ENCODE peak calls at places on chromosomes 5 and 9, in nine cellular contexts. R, P, D, B, V, C, X, L and F are unnamed samples.

GRCh38 chr5:126863402-126863801 is 86.5 kb downstream of the LMNB1 start:
- DNase-seq in L (no peak), V (no peak), P (no peak), B (no peak), R (no peak), C (no peak), D (no peak), X (no peak), F (no peak)

GRCh38 chr9:109604788-109605187 is 106.7 kb upstream of the PTPN3 start:
- DNase-seq in B (no peak), R (no peak), L (peak), C (no peak), X (no peak), D (no peak), P (peak), V (no peak), F (no peak)

GRCh38 chr5:574906-575305 is 37.2 kb upstream of the CEP72 start:
- DNase-seq in B (no peak), C (no peak), R (no peak), P (no peak), L (no peak), V (no peak), X (no peak), D (no peak), F (no peak)

GRCh38 chr5:111072949-111073682 is 1.6 kb downstream of the TSLP start:
- DNase-seq in R (no peak), C (no peak), B (no peak), P (no peak), L (peak), D (peak), X (peak), V (peak), F (peak)

GRCh38 chr5:14270212-14270702 is 127.1 kb downstream of the TRIO start:
- DNase-seq in P (peak), X (peak), L (peak), C (peak), R (peak), V (no peak), D (no peak), B (no peak), F (peak)

GRCh38 chr5:77249475-77249874 is 39.0 kb downstream of the PDE8B start:
- DNase-seq in B (no peak), X (no peak), C (no peak), R (no peak), V (no peak), P (no peak), D (no peak), L (no peak), F (no peak)

GRCh38 chr9:31799953-31800609 is 584.4 kb upstream of the ACO1 start:
- DNase-seq in V (no peak), L (peak), P (peak), C (no peak), R (peak), B (no peak), D (no peak), X (no peak), F (no peak)

GRCh38 chr9:136881691-136882108 is 4.6 kb upstream of the TRAF2 start:
- DNase-seq in P (no peak), C (peak), L (no peak), D (no peak), R (no peak), V (peak), X (no peak), B (no peak), F (peak)

GRCh38 chr9:1050125-1050895 is at the start of gene DMRT2:
- DNase-seq in R (no peak), L (peak), X (peak), V (no peak), D (peak), P (peak), B (no peak), C (peak), F (peak)

GRCh38 chr5:12659675-12660074 is 755.4 kb upstream of the CTNND2 start:
- DNase-seq in V (no peak), P (no peak), L (no peak), B (no peak), X (no peak), R (no peak), D (no peak), C (no peak), F (no peak)

GRCh38 chr5:59466271-59466670 is 427.3 kb downstream of the PDE4D start:
- DNase-seq in D (no peak), L (no peak), C (no peak), V (no peak), X (no peak), R (no peak), P (no peak), B (no peak), F (no peak)

GRCh38 chr9:30995951-30996738 is 1388.3 kb upstream of the ACO1 start:
- DNase-seq in V (no peak), X (no peak), P (no peak), R (no peak), C (no peak), D (no peak), L (no peak), B (no peak), F (no peak)

GRCh38 chr5:66281309-66281708 is 137.2 kb downstream of the SREK1 start:
- DNase-seq in X (no peak), B (no peak), D (no peak), R (no peak), C (no peak), L (no peak), V (no peak), P (no peak), F (no peak)

GRCh38 chr5:119537704-119538103 is 85.4 kb downstream of the HSD17B4 start:
- DNase-seq in D (no peak), R (peak), P (peak), V (no peak), L (peak), X (no peak), B (no peak), C (no peak), F (peak)

GRCh38 chr9:98775831-98776441 is 20.4 kb downstream of the ANKS6 start:
- DNase-seq in X (no peak), R (peak), V (no peak), L (peak), C (no peak), P (peak), B (no peak), D (no peak), F (peak)

GRCh38 chr9:19229725-19230355 is 653 bp upstream of the DENND4C start:
- DNase-seq in L (peak), P (no peak), X (no peak), V (peak), C (no peak), R (peak), D (peak), B (no peak), F (no peak)

GRCh38 chr5:154614125-154614524 is 136.1 kb upstream of the HAND1 start:
- DNase-seq in C (no peak), P (no peak), X (no peak), D (no peak), L (no peak), V (no peak), R (no peak), B (no peak), F (no peak)

GRCh38 chr9:18499987-18500386 is 26.0 kb downstream of the ADAMTSL1 start:
- DNase-seq in R (peak), P (no peak), C (no peak), V (no peak), L (no peak), X (no peak), D (no peak), B (no peak), F (no peak)

GRCh38 chr9:110069326-110070248 is 138.4 kb downstream of the C9orf152 start:
- DNase-seq in P (no peak), V (no peak), D (peak), L (peak), B (no peak), C (no peak), X (peak), R (peak), F (no peak)

GRCh38 chr5:154405078-154405792 is 40.6 kb upstream of the SAP30L start:
- DNase-seq in X (peak), R (peak), C (peak), B (peak), L (peak), V (peak), P (peak), D (peak), F (peak)

GRCh38 chr9:114157516-114158176 is 2.3 kb downstream of the COL27A1 start:
- DNase-seq in L (peak), V (no peak), R (no peak), C (no peak), D (no peak), X (no peak), B (no peak), P (no peak), F (no peak)

GRCh38 chr9:26329974-26330373 is 562.6 kb downstream of the CAAP1 start:
- DNase-seq in D (no peak), X (no peak), R (no peak), C (no peak), V (no peak), P (no peak), L (no peak), B (no peak), F (no peak)

GRCh38 chr5:167720676-167721260 is 570.7 kb upstream of the WWC1 start:
- DNase-seq in R (peak), V (no peak), C (no peak), L (peak), P (no peak), D (no peak), B (no peak), X (no peak), F (no peak)

GRCh38 chr9:2838356-2838983 is 5.4 kb downstream of the PUM3 start:
- DNase-seq in L (peak), V (no peak), D (no peak), B (no peak), X (no peak), P (no peak), C (no peak), R (no peak), F (no peak)

GRCh38 chr5:160021818-160022446 is 13.0 kb downstream of the TTC1 start:
- DNase-seq in C (peak), L (peak), R (peak), V (peak), X (peak), B (peak), D (no peak), P (peak), F (peak)

GRCh38 chr5:176547811-176548210 is 1.3 kb upstream of the CDHR2 start:
- DNase-seq in L (peak), P (no peak), V (no peak), R (peak), C (no peak), D (no peak), B (no peak), X (no peak), F (no peak)

GRCh38 chr5:61586096-61587084 is 254.3 kb downstream of the ZSWIM6 start:
- DNase-seq in P (no peak), C (no peak), V (no peak), X (no peak), R (no peak), L (no peak), B (no peak), D (no peak), F (no peak)

GRCh38 chr5:41270423-41271251 is 57.3 kb upstream of the C6 start:
- DNase-seq in B (no peak), V (no peak), X (peak), D (no peak), C (peak), P (peak), L (peak), R (peak), F (no peak)